ENCODE peak calls at places on chromosomes 5 and 9, in four cellular contexts. One of them, this sample, is unnamed.

GRCh38 chr9:127451681-127452480 is 571 bp downstream of the LRSAM1 start:
- DNase-seq in CD8-positive, alpha-beta T cell: peak; percentile 42
- DNase-seq in LoVo: peak; percentile 61
- DNase-seq in head of caudate nucleus: peak; percentile 37
- DNase-seq in this sample: peak; percentile 70

GRCh38 chr9:122116040-122116439 is 22.9 kb upstream of the TTLL11 start:
- DNase-seq in CD8-positive, alpha-beta T cell: no peak
- DNase-seq in LoVo: no peak
- DNase-seq in head of caudate nucleus: no peak
- DNase-seq in this sample: no peak

GRCh38 chr9:137235424-137236237 is 4.9 kb downstream of the SLC34A3 start:
- DNase-seq in CD8-positive, alpha-beta T cell: no peak
- DNase-seq in LoVo: no peak
- DNase-seq in head of caudate nucleus: no peak
- DNase-seq in this sample: no peak

GRCh38 chr9:76591256-76591950 is 132.4 kb downstream of the GCNT1 start:
- DNase-seq in CD8-positive, alpha-beta T cell: no peak
- DNase-seq in LoVo: no peak
- DNase-seq in head of caudate nucleus: no peak
- DNase-seq in this sample: no peak

GRCh38 chr5:45205403-45205961 is 396.7 kb downstream of the MRPS30 start:
- DNase-seq in CD8-positive, alpha-beta T cell: no peak
- DNase-seq in LoVo: no peak
- DNase-seq in head of caudate nucleus: no peak
- DNase-seq in this sample: no peak

GRCh38 chr5:62457071-62457470 is 44.5 kb downstream of the IPO11 start:
- DNase-seq in CD8-positive, alpha-beta T cell: no peak
- DNase-seq in LoVo: no peak
- DNase-seq in head of caudate nucleus: no peak
- DNase-seq in this sample: no peak

GRCh38 chr5:53335115-53335514 is 145.3 kb upstream of the FST start:
- DNase-seq in CD8-positive, alpha-beta T cell: no peak
- DNase-seq in LoVo: no peak
- DNase-seq in head of caudate nucleus: no peak
- DNase-seq in this sample: no peak

GRCh38 chr9:14428781-14429230 is 114.9 kb upstream of the NFIB start:
- DNase-seq in CD8-positive, alpha-beta T cell: peak; percentile 7
- DNase-seq in LoVo: peak; percentile 57
- DNase-seq in head of caudate nucleus: peak; percentile 84
- DNase-seq in this sample: peak; percentile 68

GRCh38 chr5:92353107-92354030 is 970.3 kb upstream of the ARRDC3 start:
- DNase-seq in CD8-positive, alpha-beta T cell: no peak
- DNase-seq in LoVo: peak; percentile 78
- DNase-seq in head of caudate nucleus: no peak
- DNase-seq in this sample: no peak

GRCh38 chr5:139652788-139653241 is 4.7 kb downstream of the CXXC5 start:
- DNase-seq in CD8-positive, alpha-beta T cell: no peak
- DNase-seq in LoVo: no peak
- DNase-seq in head of caudate nucleus: no peak
- DNase-seq in this sample: no peak

GRCh38 chr5:65893749-65894430 is 32.5 kb upstream of the ERBIN start:
- DNase-seq in CD8-positive, alpha-beta T cell: no peak
- DNase-seq in LoVo: no peak
- DNase-seq in head of caudate nucleus: no peak
- DNase-seq in this sample: no peak